ENCODE peak calls at places on chromosomes 11 and 22, in five cellular contexts. M is right atrium auricular region, A is colonic mucosa, S is astrocyte of the cerebellum, X is IMR-90. E is an unnamed sample.
A peak's percentile ranks its signal among the peaks of the same experiment; 100 is the strongest.

GRCh38 chr22:39090426-39091064 is 6.5 kb upstream of the APOBEC3H start:
- DNase-seq in M (no peak), A (no peak), S (no peak), X (no peak), E (no peak)

GRCh38 chr11:31692466-31692865 is 118.7 kb downstream of the PAX6 start:
- DNase-seq in M (no peak), A (no peak), S (no peak), X (no peak), E (no peak)

GRCh38 chr11:95067828-95068244 is 1.1 kb downstream of the SRSF8 start:
- DNase-seq in M (peak; percentile 74), A (peak; percentile 65), S (no peak), X (no peak), E (no peak)

GRCh38 chr22:43013355-43014061 is 1.4 kb downstream of the PACSIN2 start:
- DNase-seq in M (no peak), A (peak; percentile 57), S (no peak), X (no peak), E (no peak)

GRCh38 chr11:37451903-37452302 is 853.9 kb upstream of the RAG2 start:
- DNase-seq in M (no peak), A (no peak), S (no peak), X (no peak), E (no peak)

GRCh38 chr22:22957090-22957489 is 69.5 kb downstream of the IGLL5 start:
- DNase-seq in M (no peak), A (no peak), S (no peak), X (no peak), E (no peak)

GRCh38 chr11:134346101-134346975 is 14.6 kb downstream of the GLB1L2 start:
- DNase-seq in M (peak; percentile 52), A (peak; percentile 14), S (no peak), X (no peak), E (no peak)

GRCh38 chr11:7871056-7871455 is 60.0 kb downstream of the OR10A6 start:
- DNase-seq in M (no peak), A (no peak), S (no peak), X (peak; percentile 54), E (no peak)

GRCh38 chr11:104968365-104968855 is at the start of gene CASP4:
- DNase-seq in M (no peak), A (peak; percentile 53), S (peak; percentile 9), X (peak; percentile 78), E (no peak)

GRCh38 chr11:119093951-119094815 is 7.5 kb downstream of the DPAGT1 start:
- DNase-seq in M (no peak), A (peak; percentile 45), S (no peak), X (peak; percentile 38), E (no peak)

GRCh38 chr11:10693509-10694071 is at the start of gene IRAG1:
- DNase-seq in M (no peak), A (peak; percentile 38), S (peak; percentile 26), X (peak; percentile 78), E (no peak)

GRCh38 chr22:41891407-41891806 is 23.5 kb downstream of the SHISA8 start:
- DNase-seq in M (no peak), A (no peak), S (no peak), X (no peak), E (no peak)

GRCh38 chr11:86749376-86749775 is 51.0 kb upstream of the PRSS23 start:
- DNase-seq in M (no peak), A (no peak), S (no peak), X (no peak), E (no peak)

GRCh38 chr22:45553333-45554039 is 50.8 kb downstream of the FBLN1 start:
- DNase-seq in M (peak; percentile 88), A (peak; percentile 76), S (peak; percentile 76), X (peak; percentile 93), E (peak; percentile 19)

GRCh38 chr11:65426839-65427690 is 4.5 kb downstream of the NEAT1 start:
- DNase-seq in M (peak; percentile 65), A (peak; percentile 70), S (no peak), X (peak; percentile 77), E (no peak)

GRCh38 chr22:22753526-22754267 is 109.3 kb downstream of the GGTLC2 start:
- DNase-seq in M (no peak), A (peak; percentile 82), S (no peak), X (peak; percentile 21), E (no peak)

GRCh38 chr22:25853902-25854301 is 111.9 kb downstream of the MYO18B start:
- DNase-seq in M (no peak), A (no peak), S (no peak), X (no peak), E (no peak)

GRCh38 chr11:64767344-64768299 is 7.8 kb upstream of the PYGM start:
- DNase-seq in M (peak; percentile 82), A (peak; percentile 76), S (peak; percentile 43), X (peak; percentile 60), E (no peak)

GRCh38 chr11:2265396-2265795 is 5.0 kb downstream of the ASCL2 start:
- DNase-seq in M (peak; percentile 58), A (peak; percentile 17), S (no peak), X (no peak), E (no peak)

GRCh38 chr11:118652681-118653181 is 26.7 kb downstream of the TREH start:
- DNase-seq in M (no peak), A (no peak), S (no peak), X (no peak), E (no peak)

GRCh38 chr11:8636127-8636526 is 42.1 kb upstream of the STK33 start:
- DNase-seq in M (no peak), A (no peak), S (no peak), X (no peak), E (no peak)

GRCh38 chr11:2217211-2218081 is 45.8 kb upstream of the TH start:
- DNase-seq in M (no peak), A (no peak), S (no peak), X (no peak), E (no peak)

GRCh38 chr11:54603898-54604297 is at the start of gene OR4C46:
- DNase-seq in M (no peak), A (no peak), S (no peak), X (no peak), E (no peak)

GRCh38 chr22:27148886-27149470 is 491.6 kb downstream of the MIAT start:
- DNase-seq in M (no peak), A (no peak), S (no peak), X (no peak), E (no peak)

GRCh38 chr22:44182591-44183588 is 2.2 kb downstream of the PARVG start:
- DNase-seq in M (peak; percentile 67), A (peak; percentile 45), S (no peak), X (no peak), E (no peak)

GRCh38 chr11:20235164-20235563 is 74.9 kb upstream of the DBX1 start:
- DNase-seq in M (no peak), A (no peak), S (no peak), X (no peak), E (no peak)

GRCh38 chr11:27401760-27402316 is 38.8 kb upstream of the CCDC34 start:
- DNase-seq in M (no peak), A (peak; percentile 67), S (no peak), X (no peak), E (no peak)

GRCh38 chr11:82092904-82093303 is 640.8 kb downstream of the FAM181B start:
- DNase-seq in M (no peak), A (no peak), S (no peak), X (no peak), E (no peak)

GRCh38 chr11:45537617-45538016 is 127.8 kb downstream of the CHST1 start:
- DNase-seq in M (no peak), A (no peak), S (no peak), X (peak; percentile 2), E (no peak)

GRCh38 chr11:5737091-5737490 is 843 bp downstream of the OR56B1 start:
- DNase-seq in M (no peak), A (no peak), S (peak; percentile 61), X (peak; percentile 16), E (no peak)

GRCh38 chr11:34250732-34251639 is 106.8 kb downstream of the ABTB2 start:
- DNase-seq in M (peak; percentile 79), A (peak; percentile 40), S (no peak), X (peak; percentile 7), E (no peak)

GRCh38 chr11:66011239-66011784 is 496 bp upstream of the CST6 start:
- DNase-seq in M (no peak), A (no peak), S (no peak), X (peak; percentile 53), E (peak; percentile 89)

GRCh38 chr11:119810478-119811232 is 81.7 kb upstream of the NECTIN1 start:
- DNase-seq in M (no peak), A (no peak), S (no peak), X (no peak), E (no peak)

GRCh38 chr11:2510626-2511402 is 66.0 kb downstream of the KCNQ1 start:
- DNase-seq in M (peak; percentile 50), A (no peak), S (no peak), X (no peak), E (no peak)

DNA sequence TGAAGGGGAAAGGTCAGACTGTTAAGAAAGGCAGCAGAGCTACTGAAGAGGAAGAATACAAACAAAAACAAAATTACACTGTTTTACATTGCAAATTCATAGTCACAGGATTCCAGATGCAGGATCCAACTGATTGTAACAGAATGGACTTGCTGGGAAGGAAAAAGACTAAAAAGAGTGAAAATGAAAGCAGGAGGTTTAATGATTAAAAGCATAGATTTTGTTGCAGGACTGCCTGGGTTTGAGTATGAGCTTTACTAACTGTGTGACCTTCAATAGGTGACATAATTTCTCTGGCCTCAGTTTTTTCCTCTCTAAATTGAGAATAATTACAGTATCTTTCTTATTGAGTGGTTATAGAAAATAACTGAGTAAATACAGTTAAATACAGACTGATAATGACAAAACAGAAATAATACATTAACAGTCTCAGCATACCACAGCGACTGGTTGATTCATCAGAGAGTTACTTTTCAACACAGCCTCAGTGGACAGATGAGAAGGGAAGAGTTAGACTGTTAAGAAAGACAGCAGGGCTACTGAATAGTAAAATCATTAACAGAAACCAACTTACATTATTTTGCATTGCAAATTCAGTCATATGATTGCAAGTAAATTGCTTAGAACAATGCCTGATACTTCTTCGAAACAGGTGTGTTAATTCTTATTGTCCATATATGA is 704.2 kb upstream of the TENM4 start:
- DNase-seq in M (no peak), A (no peak), S (no peak), X (no peak), E (no peak)
- TF ChIP-seq CTCF in M (no peak), A (no peak), S (no peak), X (no peak), E (no peak)

DNA sequence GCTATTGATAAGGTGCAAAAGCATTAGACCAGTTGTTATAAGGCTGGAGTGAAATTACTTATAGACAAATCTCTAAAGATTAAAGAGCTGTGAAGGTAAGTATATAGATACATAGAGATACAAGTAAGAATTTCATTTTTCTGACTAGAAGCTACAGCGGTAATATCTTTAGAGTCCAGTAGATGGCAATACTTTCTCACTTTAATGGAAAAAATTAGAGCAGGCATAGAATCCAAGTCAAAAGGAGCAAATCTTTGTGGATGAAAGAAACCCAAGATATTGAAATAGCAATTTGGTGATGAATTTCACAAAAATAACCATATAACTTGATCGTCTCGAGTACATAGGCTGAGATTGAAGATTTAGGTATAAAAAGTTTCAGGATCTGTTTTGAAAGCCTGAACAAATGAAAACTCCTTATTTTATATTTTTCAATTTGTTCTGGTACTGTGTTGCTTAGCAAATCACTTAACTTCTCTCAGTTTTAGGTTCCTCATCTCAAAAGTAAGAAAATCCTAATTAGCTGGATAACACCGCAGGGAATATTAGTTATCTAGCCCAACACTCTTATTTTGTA is 81.9 kb downstream of the UVRAG start:
- DNase-seq in M (no peak), A (no peak), S (peak; percentile 37), X (peak; percentile 55), E (no peak)
- TF ChIP-seq CTCF in M (peak; percentile 78), A (peak; percentile 67), S (peak; percentile 25), X (peak; percentile 76), E (peak; percentile 47)

GRCh38 chr11:61294717-61295595 is at the start of gene VWCE:
- DNase-seq in M (no peak), A (peak; percentile 48), S (no peak), X (peak; percentile 41), E (no peak)
- TF ChIP-seq CTCF in M (peak; percentile 30), A (no peak), S (peak; percentile 32), X (peak; percentile 40), E (peak; percentile 39)

GRCh38 chr11:17428261-17428660 is 39.8 kb upstream of the KCNJ11 start:
- DNase-seq in M (no peak), A (no peak), S (no peak), X (no peak), E (no peak)
- TF ChIP-seq CTCF in M (no peak), A (no peak), S (no peak), X (no peak), E (no peak)